ENCODE peak calls at places on chromosomes 1 and 21, in eight cellular contexts. Q, D, T, P, N, G, F and R are unnamed samples.

GRCh38 chr1:94202241-94202640 is 35.1 kb downstream of the ARHGAP29 start:
- DNase-seq in Q (no peak), T (no peak), P (peak; percentile 63), D (no peak), G (no peak), N (no peak), F (peak; percentile 41), R (no peak)

GRCh38 chr1:214546886-214547641 is 4.3 kb downstream of the PTPN14 start:
- DNase-seq in N (no peak), G (no peak), P (no peak), T (no peak), Q (no peak), D (no peak), F (no peak), R (no peak)

GRCh38 chr1:94022471-94023189 is 98.3 kb downstream of the ABCA4 start:
- DNase-seq in D (peak; percentile 98), T (no peak), Q (peak; percentile 75), F (peak; percentile 96), G (peak; percentile 96), N (no peak), P (peak; percentile 90), R (no peak)

GRCh38 chr1:45543599-45544417 is 6.8 kb upstream of the AKR1A1 start:
- DNase-seq in N (peak; percentile 60), P (no peak), Q (peak; percentile 65), F (no peak), T (no peak), D (no peak), G (no peak), R (peak; percentile 65)

GRCh38 chr1:197725044-197725443 is 50.2 kb downstream of the DENND1B start:
- DNase-seq in F (peak; percentile 14), P (peak; percentile 13), G (peak; percentile 31), Q (no peak), N (no peak), T (no peak), D (peak; percentile 45), R (no peak)

GRCh38 chr1:38835230-38835827 is 24.2 kb downstream of the RRAGC start:
- DNase-seq in N (peak; percentile 19), G (peak; percentile 87), Q (no peak), D (peak; percentile 87), T (no peak), F (peak; percentile 75), P (peak; percentile 81), R (peak; percentile 25)

GRCh38 chr1:206005234-206005633 is 2.0 kb upstream of the RAB7B start:
- DNase-seq in F (no peak), T (peak; percentile 53), G (no peak), D (no peak), Q (no peak), P (no peak), N (no peak), R (no peak)

GRCh38 chr21:46564391-46564790 is 40.5 kb downstream of the S100B start:
- DNase-seq in P (no peak), F (no peak), N (no peak), D (no peak), G (no peak), Q (no peak), T (no peak), R (no peak)

GRCh38 chr1:234313171-234313570 is 60.1 kb upstream of the COA6 start:
- DNase-seq in F (no peak), G (no peak), P (peak; percentile 22), N (no peak), Q (no peak), D (no peak), T (no peak), R (no peak)

GRCh38 chr1:35640380-35641232 is 720 bp downstream of the PSMB2 start:
- DNase-seq in T (no peak), D (no peak), P (no peak), F (no peak), N (no peak), Q (no peak), G (no peak), R (peak; percentile 8)

GRCh38 chr1:227093309-227093708 is 153.2 kb downstream of the COQ8A start:
- DNase-seq in F (no peak), D (no peak), G (no peak), Q (no peak), P (no peak), N (no peak), T (no peak), R (no peak)

GRCh38 chr1:61255324-61255703 is 173.0 kb downstream of the NFIA start:
- DNase-seq in D (peak; percentile 21), T (no peak), N (no peak), G (no peak), Q (no peak), P (no peak), F (no peak), R (no peak)

GRCh38 chr1:203267347-203267846 is 37.9 kb upstream of the BTG2 start:
- DNase-seq in N (peak; percentile 90), P (peak; percentile 82), T (peak; percentile 82), Q (peak; percentile 86), D (peak; percentile 82), G (peak; percentile 78), F (peak; percentile 78), R (peak; percentile 81)

GRCh38 chr1:203265541-203265940 is 36.1 kb upstream of the CHIT1 start:
- DNase-seq in T (no peak), D (no peak), F (peak; percentile 41), Q (no peak), G (no peak), N (no peak), P (peak; percentile 75), R (no peak)

GRCh38 chr1:203268901-203269653 is 36.2 kb upstream of the BTG2 start:
- DNase-seq in Q (no peak), N (no peak), F (peak; percentile 62), D (peak; percentile 75), P (peak; percentile 73), G (peak; percentile 77), T (peak; percentile 38), R (no peak)

GRCh38 chr1:203269654-203270020 is 35.7 kb upstream of the BTG2 start:
- DNase-seq in P (no peak), N (no peak), F (no peak), G (no peak), Q (no peak), T (no peak), D (no peak), R (no peak)

DNA sequence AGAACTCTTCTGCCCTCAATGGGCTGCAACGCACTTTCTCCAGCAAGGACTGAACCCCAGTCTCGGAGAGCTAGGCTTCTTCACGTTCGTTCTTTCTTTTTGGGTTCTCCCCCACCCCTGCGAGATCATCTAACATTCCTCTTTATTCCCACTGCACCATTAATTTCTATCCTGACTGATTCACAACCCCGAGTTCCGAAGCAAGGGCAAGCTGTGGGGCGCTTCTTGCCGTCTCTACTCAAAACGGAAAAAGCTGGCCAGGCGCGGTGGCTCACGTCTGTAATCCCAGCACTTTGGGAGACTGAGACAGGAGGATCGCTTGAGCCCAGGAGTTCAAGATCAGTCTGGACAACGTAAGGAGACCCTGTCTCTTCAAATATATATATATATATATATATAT is 37.4 kb upstream of the BTG2 start:
- DNase-seq in T (peak; percentile 16), P (no peak), Q (no peak), N (no peak), F (no peak), G (no peak), D (no peak), R (no peak)
- H3K4me3 ChIP-seq in T (peak overlapping the region; percentile 67), P (no peak overlapping the region), Q (no peak overlapping the region), N (peak overlapping the region; percentile 40), F (no peak overlapping the region), G (peak overlapping the region; percentile 59), D (peak overlapping the region; percentile 63), R (peak overlapping the region; percentile 64)

GRCh38 chr21:39209334-39209688 is 26.1 kb upstream of the PSMG1 start:
- DNase-seq in T (no peak), N (no peak), F (no peak), G (no peak), D (no peak), Q (no peak), P (no peak), R (no peak)

GRCh38 chr21:39208624-39209333 is 25.5 kb upstream of the PSMG1 start:
- DNase-seq in N (peak; percentile 25), G (peak; percentile 21), P (no peak), Q (no peak), F (no peak), T (no peak), D (no peak), R (no peak)

GRCh38 chr21:39204134-39204533 is 20.9 kb upstream of the PSMG1 start:
- DNase-seq in T (no peak), N (no peak), P (no peak), F (no peak), G (no peak), Q (no peak), D (no peak), R (no peak)
- TF ChIP-seq CTCF in T (no peak), N (peak; percentile 19), P (no peak), F (peak; percentile 27), G (peak; percentile 9), Q (no peak), D (peak; percentile 29), R (no peak)

DNA sequence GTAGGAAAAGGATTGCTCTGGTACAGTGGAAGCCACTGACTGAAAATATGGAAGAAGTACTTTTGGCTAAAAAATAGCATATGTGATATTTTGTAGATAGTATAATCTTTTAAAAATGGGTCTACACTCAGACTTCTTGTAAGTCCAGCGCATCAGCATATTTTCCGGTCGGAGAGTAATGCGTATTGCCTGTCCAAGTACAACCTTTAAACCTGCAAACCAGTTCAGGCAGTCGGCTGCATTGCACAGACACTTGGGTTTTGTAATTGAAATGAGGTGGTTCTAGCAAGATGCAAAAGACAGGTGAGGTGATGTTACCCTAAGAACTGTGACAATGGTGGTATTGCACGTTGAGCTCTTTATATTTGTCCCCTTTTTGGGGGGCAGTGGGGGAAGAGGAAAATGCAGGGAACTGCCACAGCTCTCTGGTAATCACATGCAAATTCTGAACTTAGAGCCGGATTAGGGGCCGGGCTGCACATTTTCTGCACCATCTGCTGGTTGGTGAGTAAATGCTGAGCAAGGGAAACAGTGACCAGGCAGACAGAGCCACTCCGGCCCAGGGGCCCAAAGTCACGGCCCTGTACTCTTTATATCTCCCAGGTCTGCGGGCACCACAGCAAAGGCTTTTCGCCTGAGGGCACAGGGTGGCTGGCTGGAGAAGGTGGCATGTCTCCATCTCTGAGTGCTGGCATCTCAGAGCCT is 2.3 kb downstream of the GPR137B start:
- DNase-seq in D (no peak), F (no peak), T (no peak), P (no peak), Q (no peak), N (no peak), G (peak; percentile 4), R (no peak)
- H3K4me3 ChIP-seq in D (no peak overlapping the region), F (no peak overlapping the region), T (peak overlapping the region; percentile 95), P (no peak overlapping the region), Q (no peak overlapping the region), N (no peak overlapping the region), G (no peak overlapping the region), R (peak overlapping the region; percentile 78)

DNA sequence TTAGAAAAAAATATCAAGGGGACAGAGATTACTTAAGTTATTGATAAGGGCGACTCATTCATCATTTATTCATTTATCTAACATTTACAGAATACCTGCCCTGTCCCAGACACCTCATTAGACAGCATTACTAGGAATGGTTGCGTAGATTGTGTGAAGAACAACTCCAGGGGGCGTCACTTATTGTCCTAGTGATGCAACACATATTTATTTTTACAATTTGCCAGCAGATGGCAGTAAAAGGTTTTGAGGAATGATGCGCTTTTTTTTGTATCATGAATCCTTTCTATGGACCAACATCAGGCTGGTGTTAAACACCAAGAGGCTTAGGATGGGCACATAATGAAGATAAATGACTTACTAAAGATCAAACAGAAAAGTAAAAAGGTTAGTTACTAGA is 5.5 kb downstream of the NCAM2 start:
- DNase-seq in N (no peak), T (no peak), D (peak; percentile 50), P (peak; percentile 16), Q (no peak), G (peak; percentile 37), F (no peak), R (no peak)
- TF ChIP-seq CTCF in N (peak; percentile 7), T (peak; percentile 30), D (peak; percentile 53), P (no peak), Q (no peak), G (peak; percentile 78), F (no peak), R (peak; percentile 15)

GRCh38 chr1:168227620-168228019 is 1.8 kb downstream of the SFT2D2 start:
- DNase-seq in G (no peak), P (peak; percentile 46), N (no peak), T (no peak), D (peak; percentile 80), Q (no peak), F (peak; percentile 40), R (no peak)
- H3K4me3 ChIP-seq in G (no peak overlapping the region), P (no peak overlapping the region), N (peak overlapping the region; percentile 74), T (peak overlapping the region; percentile 79), D (peak overlapping the region; percentile 66), Q (no peak overlapping the region), F (peak overlapping the region; percentile 4), R (peak overlapping the region; percentile 91)